ENCODE peak calls at places on chromosomes 6 and 20, in four cellular contexts. M is GM06990, H is GM20000, W is fibroblast of mammary gland. T is an unnamed sample.

GRCh38 chr6:56482525-56482924 is 160.2 kb downstream of the DST start:
- DNase-seq in W (no peak), H (no peak), M (no peak), T (no peak)

GRCh38 chr6:401239-401993 is 9.9 kb downstream of the IRF4 start:
- DNase-seq in W (no peak), M (no peak), H (no peak), T (no peak)

GRCh38 chr6:3355358-3356055 is 96.8 kb downstream of the PSMG4 start:
- DNase-seq in H (no peak), M (no peak), W (no peak), T (no peak)

GRCh38 chr20:39298116-39298515 is 336.0 kb downstream of the DHX35 start:
- DNase-seq in H (no peak), W (no peak), M (no peak), T (no peak)

GRCh38 chr6:17725083-17725482 is 18.4 kb upstream of the NUP153 start:
- DNase-seq in W (peak), M (no peak), H (no peak), T (no peak)

GRCh38 chr6:2857580-2858337 is 16.1 kb upstream of the SERPINB1 start:
- DNase-seq in M (peak), W (peak), H (peak), T (peak)

GRCh38 chr20:46371656-46372055 is 34.8 kb downstream of the ELMO2 start:
- DNase-seq in M (no peak), W (peak), H (no peak), T (no peak)

GRCh38 chr6:14863896-14864850 is 381.7 kb upstream of the JARID2 start:
- DNase-seq in M (no peak), H (no peak), W (peak), T (no peak)

GRCh38 chr6:44649365-44650025 is 262.0 kb downstream of the CDC5L start:
- DNase-seq in W (peak), H (no peak), M (no peak), T (no peak)

GRCh38 chr20:4297141-4297826 is 281.9 kb upstream of the RNF24 start:
- DNase-seq in M (no peak), H (no peak), W (peak), T (no peak)

GRCh38 chr6:13813011-13813410 is 1.3 kb downstream of the MCUR1 start:
- DNase-seq in H (no peak), W (no peak), M (no peak), T (no peak)

GRCh38 chr20:39004508-39004907 is 42.4 kb downstream of the DHX35 start:
- DNase-seq in M (no peak), H (no peak), W (no peak), T (no peak)

GRCh38 chr6:65531545-65531944 is 175.5 kb downstream of the EYS start:
- DNase-seq in W (no peak), H (no peak), M (no peak), T (no peak)

GRCh38 chr6:5173862-5174643 is 86.7 kb downstream of the LYRM4 start:
- DNase-seq in H (peak), W (no peak), M (peak), T (peak)

GRCh38 chr6:132399376-132400074 is 1.8 kb downstream of the MOXD1 start:
- DNase-seq in H (no peak), W (peak), M (no peak), T (no peak)

GRCh38 chr6:9699890-9700289 is 715.0 kb downstream of the TFAP2A start:
- DNase-seq in W (no peak), H (no peak), M (no peak), T (no peak)

GRCh38 chr6:108114861-108115597 is 40.5 kb upstream of the OSTM1 start:
- DNase-seq in W (peak), M (peak), H (no peak), T (no peak)

GRCh38 chr6:6829872-6830683 is 241.6 kb downstream of the LY86 start:
- DNase-seq in M (no peak), H (no peak), W (no peak), T (no peak)

GRCh38 chr20:1933465-1933870 is 38.3 kb downstream of the SIRPA start:
- DNase-seq in M (no peak), W (peak), H (no peak), T (no peak)

GRCh38 chr20:41750137-41750536 is 132.0 kb upstream of the CHD6 start:
- DNase-seq in H (no peak), M (no peak), W (no peak), T (no peak)

GRCh38 chr20:41748756-41749582 is 130.8 kb upstream of the CHD6 start:
- DNase-seq in W (no peak), H (no peak), M (no peak), T (no peak)

GRCh38 chr20:41747226-41747625 is 129.0 kb upstream of the CHD6 start:
- DNase-seq in M (no peak), H (no peak), W (no peak), T (no peak)

GRCh38 chr20:41748051-41748450 is 129.9 kb upstream of the CHD6 start:
- DNase-seq in W (no peak), M (no peak), H (no peak), T (no peak)

GRCh38 chr20:41746635-41747034 is 128.5 kb upstream of the CHD6 start:
- DNase-seq in W (no peak), M (no peak), H (no peak), T (no peak)
- TF ChIP-seq CTCF in W (no peak), M (peak), H (no peak), T (peak)

GRCh38 chr6:39377530-39377929 is 55.0 kb upstream of the KCNK16 start:
- DNase-seq in W (peak), H (peak), M (no peak), T (peak)
- TF ChIP-seq CTCF in W (peak), H (peak), M (peak), T (peak)

GRCh38 chr6:145863396-145863795 is 48.8 kb upstream of the FBXO30 start:
- DNase-seq in M (no peak), W (no peak), H (no peak), T (no peak)
- TF ChIP-seq CTCF in M (no peak), W (no peak), H (no peak), T (no peak)

GRCh38 chr6:115618311-115618710 is 442.4 kb downstream of the FRK start:
- DNase-seq in W (peak), H (no peak), M (no peak), T (no peak)

GRCh38 chr6:115612216-115612615 is 448.5 kb downstream of the FRK start:
- DNase-seq in H (no peak), W (peak), M (no peak), T (no peak)

GRCh38 chr6:115610646-115611045 is 450.0 kb downstream of the FRK start:
- DNase-seq in H (no peak), M (no peak), W (no peak), T (no peak)

GRCh38 chr6:115612796-115613479 is 447.8 kb downstream of the FRK start:
- DNase-seq in W (no peak), M (no peak), H (no peak), T (no peak)

DNA sequence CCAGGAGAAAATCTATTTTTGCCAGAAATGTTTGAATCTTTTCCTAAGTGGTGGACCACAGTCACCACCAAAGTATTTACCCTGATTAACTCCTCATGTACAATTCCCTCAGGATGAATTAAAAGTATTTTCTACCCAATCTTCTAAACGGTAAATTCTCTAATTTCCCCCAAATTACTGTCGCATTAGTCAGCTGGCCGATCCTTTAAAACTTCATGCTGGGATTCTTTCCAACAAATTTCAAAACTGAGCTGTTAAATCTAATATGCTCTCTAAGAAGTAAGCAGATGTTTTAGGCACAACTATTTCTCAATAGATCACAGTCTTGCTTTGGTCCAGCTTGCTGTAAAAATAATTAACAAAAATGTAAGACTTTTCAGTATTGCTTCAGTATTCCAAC is 447.2 kb downstream of the FRK start:
- DNase-seq in W (peak), H (no peak), M (no peak), T (no peak)
- TF ChIP-seq CTCF in W (no peak), H (no peak), M (no peak), T (no peak)

GRCh38 chr20:43959079-43959919 is 44.6 kb downstream of the TOX2 start:
- DNase-seq in W (peak), H (no peak), M (no peak), T (no peak)

GRCh38 chr20:43958626-43959025 is 44.0 kb downstream of the TOX2 start:
- DNase-seq in H (no peak), M (no peak), W (no peak), T (no peak)

GRCh38 chr20:43961116-43961515 is 46.5 kb downstream of the TOX2 start:
- DNase-seq in H (no peak), M (no peak), W (no peak), T (no peak)

GRCh38 chr20:43960231-43960630 is 45.6 kb downstream of the TOX2 start:
- DNase-seq in W (no peak), H (no peak), M (no peak), T (no peak)

DNA sequence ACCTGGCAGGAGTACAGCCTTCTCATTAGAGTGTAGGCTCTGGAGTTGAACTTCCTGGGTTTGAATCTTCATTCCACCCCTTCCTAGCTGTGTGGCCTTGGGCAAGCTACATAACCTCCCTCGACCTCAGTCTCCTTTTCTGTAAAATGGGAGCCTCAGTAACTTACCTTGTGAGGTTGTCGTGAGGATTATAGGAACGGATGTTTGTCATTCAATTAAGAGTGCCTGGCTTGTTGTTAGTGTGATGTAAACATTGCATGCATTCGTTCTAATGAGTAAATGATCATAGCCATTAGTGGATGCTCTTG is 45.2 kb downstream of the TOX2 start:
- DNase-seq in H (no peak), W (no peak), M (no peak), T (no peak)
- TF ChIP-seq CTCF in H (no peak), W (no peak), M (no peak), T (no peak)

GRCh38 chr6:156875062-156875461 is 97.9 kb downstream of the ARID1B start:
- DNase-seq in M (no peak), W (no peak), H (no peak), T (no peak)

GRCh38 chr6:156878688-156879087 is 101.5 kb downstream of the ARID1B start:
- DNase-seq in H (no peak), W (no peak), M (no peak), T (no peak)

GRCh38 chr6:156877126-156877863 is 100.1 kb downstream of the ARID1B start:
- DNase-seq in M (no peak), H (no peak), W (no peak), T (no peak)

GRCh38 chr6:156873654-156874380 is 96.6 kb downstream of the ARID1B start:
- DNase-seq in H (no peak), W (no peak), M (no peak), T (no peak)

DNA sequence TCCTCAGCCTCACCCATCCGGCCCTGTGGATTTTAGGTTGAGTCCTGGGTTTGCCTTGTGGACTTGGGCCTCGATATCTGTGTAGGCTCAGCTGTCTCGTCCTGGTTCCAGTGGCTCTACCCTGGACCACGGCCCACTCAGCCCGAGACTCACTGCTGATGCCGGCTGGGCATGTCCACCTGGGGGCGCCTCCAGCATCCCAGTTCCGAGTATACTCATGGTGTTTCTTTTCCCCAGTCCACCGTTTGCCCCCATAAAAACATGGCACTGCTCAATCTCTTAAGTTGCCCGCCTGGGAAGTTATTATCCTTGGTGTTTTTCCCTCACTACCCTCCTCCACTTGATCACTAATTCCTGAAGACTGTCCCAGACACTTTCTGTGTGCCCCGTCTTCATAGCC is 99.1 kb downstream of the ARID1B start:
- DNase-seq in W (peak), M (no peak), H (no peak), T (no peak)
- TF ChIP-seq CTCF in W (peak), M (peak), H (no peak), T (peak)

GRCh38 chr20:33929917-33930316 is 63.8 kb upstream of the RALY start:
- DNase-seq in M (no peak), H (no peak), W (no peak), T (no peak)
- TF ChIP-seq CTCF in M (no peak), H (no peak), W (no peak), T (no peak)

GRCh38 chr6:36095497-36096391 is 34.6 kb upstream of the MAPK13 start:
- DNase-seq in W (no peak), H (no peak), M (no peak), T (no peak)
- TF ChIP-seq CTCF in W (no peak), H (no peak), M (no peak), T (peak)

DNA sequence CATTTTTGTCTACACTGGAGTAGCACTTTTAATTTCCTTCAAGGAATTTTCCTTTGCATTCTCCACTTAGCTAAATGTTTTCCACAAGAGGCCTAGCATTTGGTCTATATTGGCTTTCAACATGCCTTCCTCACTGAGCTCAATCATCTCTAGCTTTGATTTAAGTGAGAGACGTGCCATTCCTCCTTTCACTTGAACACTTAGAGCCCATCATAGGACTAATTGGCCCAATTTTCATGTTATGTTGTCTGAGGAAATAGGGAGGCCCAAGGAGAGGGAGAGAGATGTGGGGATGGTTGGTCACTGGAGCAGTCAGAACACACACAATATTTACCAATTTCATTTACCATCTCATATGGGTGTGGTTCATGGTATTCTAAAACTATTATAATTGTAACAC is 645.0 kb downstream of the PRKN start:
- DNase-seq in M (no peak), W (no peak), H (no peak), T (no peak)
- TF ChIP-seq CTCF in M (no peak), W (no peak), H (no peak), T (no peak)

GRCh38 chr20:63225082-63225454 is 9.1 kb upstream of the YTHDF1 start:
- DNase-seq in W (no peak), M (no peak), H (no peak), T (no peak)

GRCh38 chr20:63223826-63224207 is 7.9 kb upstream of the YTHDF1 start:
- DNase-seq in W (no peak), H (no peak), M (no peak), T (no peak)

GRCh38 chr20:63226020-63226943 is 9.4 kb upstream of the BIRC7 start:
- DNase-seq in H (no peak), W (no peak), M (no peak), T (no peak)

GRCh38 chr20:63223121-63223825 is 7.3 kb upstream of the YTHDF1 start:
- DNase-seq in M (no peak), H (peak), W (peak), T (peak)

DNA sequence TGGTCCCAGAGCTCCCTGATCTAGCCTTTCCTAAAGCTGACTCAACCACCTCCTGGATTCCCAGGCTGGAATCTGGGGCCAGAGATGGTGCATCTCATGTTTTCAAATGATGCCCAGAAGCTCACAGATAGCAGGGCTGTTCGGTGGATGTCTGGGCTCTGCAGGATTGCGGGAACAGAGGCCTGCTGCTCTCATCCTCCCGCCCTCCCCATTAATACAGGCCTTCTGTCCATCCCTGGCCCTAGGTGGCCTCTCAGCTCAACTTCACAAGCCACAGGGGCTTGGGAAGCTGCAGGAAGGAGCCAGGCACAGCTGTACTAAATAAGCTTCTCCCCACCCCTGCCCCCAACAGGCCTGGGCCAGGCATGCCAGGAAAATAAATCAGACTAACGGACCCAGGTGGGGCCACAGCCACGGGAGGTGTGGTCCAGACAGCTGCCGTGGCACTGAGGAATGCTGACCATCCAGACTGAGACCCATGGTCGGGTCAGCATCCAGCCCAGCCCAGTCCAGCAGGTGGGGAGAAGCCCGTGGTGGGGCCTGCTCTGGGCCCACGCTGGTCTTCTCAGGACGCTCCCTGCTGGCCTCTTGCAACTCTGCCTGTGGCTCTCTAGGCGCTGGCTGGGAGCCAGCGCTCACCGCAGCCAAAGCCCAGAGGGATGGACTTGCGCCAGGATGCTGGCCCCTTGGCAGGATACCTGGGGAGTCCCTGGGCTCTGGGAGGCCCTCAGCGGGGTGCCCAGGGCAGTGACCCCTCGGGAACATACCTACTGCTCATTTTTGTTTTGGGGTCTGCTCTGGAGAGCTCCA is 8.5 kb upstream of the YTHDF1 start:
- DNase-seq in M (no peak), H (no peak), W (peak), T (no peak)
- TF ChIP-seq CTCF in M (no peak), H (no peak), W (peak), T (no peak)

T was measured in GM13977.